ENCODE peak calls at places on chromosomes 6 and 20, in six cellular contexts. N is tibial artery, M is hepatocyte, X is tibial nerve, A is cardiac muscle cell, I is right atrium auricular region. K is an unnamed sample.

GRCh38 chr6:151430886-151431285 is 21.0 kb downstream of the RMND1 start:
- DNase-seq in X (no peak), N (peak; percentile 16), I (no peak), A (no peak), M (no peak), K (no peak)

GRCh38 chr6:35718354-35718695 is 18.5 kb upstream of the ARMC12 start:
- DNase-seq in A (no peak), M (no peak), I (no peak), N (peak; percentile 27), X (no peak), K (no peak)

GRCh38 chr6:35496851-35497570 is at the start of gene TEAD3:
- DNase-seq in N (peak; percentile 80), I (no peak), A (peak; percentile 83), M (peak; percentile 92), X (no peak), K (peak; percentile 65)

GRCh38 chr20:5650191-5650691 is 100.0 kb upstream of the SHLD1 start:
- DNase-seq in A (no peak), X (no peak), I (no peak), M (no peak), N (peak; percentile 35), K (no peak)

GRCh38 chr6:25862199-25862598 is 11.8 kb downstream of the SLC17A3 start:
- DNase-seq in I (no peak), X (no peak), M (no peak), A (no peak), N (no peak), K (no peak)

GRCh38 chr6:38169826-38170526 is 350.4 kb downstream of the ZFAND3 start:
- DNase-seq in M (no peak), N (no peak), X (no peak), I (no peak), A (no peak), K (no peak)

GRCh38 chr6:15663057-15663638 is 320 bp upstream of the DTNBP1 start:
- DNase-seq in M (no peak), N (no peak), A (peak; percentile 76), I (no peak), X (no peak), K (no peak)

GRCh38 chr6:134722429-134722828 is 227.5 kb downstream of the ALDH8A1 start:
- DNase-seq in N (no peak), A (no peak), I (no peak), X (no peak), M (no peak), K (no peak)

GRCh38 chr6:80464901-80465300 is 358.4 kb downstream of the BCKDHB start:
- DNase-seq in I (no peak), A (no peak), N (no peak), X (no peak), M (no peak), K (no peak)

GRCh38 chr6:110476046-110476849 is at the start of gene SLC22A16:
- DNase-seq in I (no peak), A (peak; percentile 29), N (no peak), X (no peak), M (no peak), K (peak; percentile 26)

GRCh38 chr6:100057941-100058340 is 63.9 kb upstream of the MCHR2 start:
- DNase-seq in N (no peak), X (no peak), M (no peak), I (no peak), A (no peak), K (no peak)

GRCh38 chr6:156718647-156719394 is 58.4 kb upstream of the ARID1B start:
- DNase-seq in N (peak; percentile 94), A (peak; percentile 58), M (peak; percentile 71), I (peak; percentile 62), X (no peak), K (no peak)

GRCh38 chr20:24746351-24746685 is 202.8 kb upstream of the CST7 start:
- DNase-seq in I (peak; percentile 47), N (peak; percentile 65), M (no peak), A (no peak), X (no peak), K (no peak)

GRCh38 chr6:11632795-11633511 is 95.4 kb downstream of the TMEM170B start:
- DNase-seq in N (no peak), X (no peak), I (no peak), A (peak; percentile 23), M (peak; percentile 16), K (no peak)

GRCh38 chr6:41002168-41002567 is 36.9 kb downstream of the UNC5CL start:
- DNase-seq in N (no peak), A (no peak), I (no peak), M (no peak), X (no peak), K (no peak)

GRCh38 chr6:5782783-5783567 is 223.8 kb downstream of the NRN1 start:
- DNase-seq in M (no peak), A (no peak), X (no peak), N (no peak), I (no peak), K (peak; percentile 82)

GRCh38 chr6:16676978-16677377 is 84.3 kb downstream of the ATXN1 start:
- DNase-seq in M (no peak), A (peak; percentile 69), X (no peak), N (no peak), I (no peak), K (no peak)

GRCh38 chr6:93423542-93423941 is 4.2 kb upstream of the EPHA7 start:
- DNase-seq in X (no peak), N (no peak), A (peak; percentile 49), I (no peak), M (peak; percentile 73), K (peak; percentile 23)

GRCh38 chr20:23453944-23454543 is 1.4 kb upstream of the CST11 start:
- DNase-seq in M (no peak), A (no peak), N (no peak), X (no peak), I (no peak), K (no peak)

GRCh38 chr20:47669157-47669425 is 116.2 kb downstream of the SULF2 start:
- DNase-seq in M (no peak), A (no peak), N (peak; percentile 50), I (no peak), X (no peak), K (no peak)

GRCh38 chr6:22754111-22754510 is 184.7 kb downstream of the HDGFL1 start:
- DNase-seq in A (no peak), I (no peak), M (no peak), X (no peak), N (no peak), K (no peak)

GRCh38 chr6:16729183-16729696 is 32.0 kb downstream of the ATXN1 start:
- DNase-seq in I (no peak), X (no peak), A (peak; percentile 74), M (peak; percentile 54), N (no peak), K (no peak)

GRCh38 chr6:57310817-57311157 is 6.6 kb upstream of the PRIM2 start:
- DNase-seq in I (no peak), M (no peak), A (no peak), N (no peak), X (no peak), K (peak; percentile 60)

GRCh38 chr20:54494303-54495006 is 19.1 kb downstream of the DOK5 start:
- DNase-seq in I (no peak), N (no peak), M (no peak), A (no peak), X (no peak), K (no peak)

GRCh38 chr20:63737940-63738686 is 1.5 kb upstream of the SLC2A4RG start:
- DNase-seq in N (peak; percentile 75), I (no peak), M (peak; percentile 63), A (no peak), X (no peak), K (peak; percentile 30)
- H3K4me1 ChIP-seq in N (peaks cover 41% of the 10 kb centered on the region), I (no peaks in the 10 kb centered on the region), M (peaks cover 31% of the 10 kb centered on the region), A (peaks cover 19% of the 10 kb centered on the region), X (no peaks in the 10 kb centered on the region), K (peaks cover 40% of the 10 kb centered on the region)

GRCh38 chr20:63519765-63520593 is 586 bp upstream of the PPDPF start:
- DNase-seq in N (peak; percentile 83), I (no peak), X (no peak), M (peak; percentile 80), A (no peak), K (peak; percentile 80)

GRCh38 chr20:63518946-63519764 is 1.4 kb upstream of the PPDPF start:
- DNase-seq in N (no peak), M (no peak), A (no peak), I (no peak), X (no peak), K (peak; percentile 30)

GRCh38 chr20:63518351-63518861 is 2.2 kb upstream of the PPDPF start:
- DNase-seq in X (no peak), N (no peak), I (no peak), A (no peak), M (no peak), K (peak; percentile 60)

GRCh38 chr20:63520594-63520938 is at the start of gene PPDPF:
- DNase-seq in M (peak; percentile 95), N (peak; percentile 88), I (peak; percentile 85), X (peak; percentile 70), A (peak; percentile 87), K (peak; percentile 94)

GRCh38 chr20:63517376-63518309 is 2.9 kb upstream of the PPDPF start:
- DNase-seq in N (no peak), X (no peak), A (no peak), I (no peak), M (no peak), K (no peak)
- H3K27ac ChIP-seq in N (no peak overlapping the region), X (no peak overlapping the region), A (no peak overlapping the region), I (no peak overlapping the region), M (no peak overlapping the region), K (no peak overlapping the region)

GRCh38 chr6:53418288-53418687 is 69.5 kb upstream of the ELOVL5 start:
- DNase-seq in X (no peak), N (no peak), A (no peak), I (no peak), M (no peak), K (no peak)

GRCh38 chr6:53412316-53412715 is 63.6 kb upstream of the ELOVL5 start:
- DNase-seq in I (no peak), N (no peak), M (no peak), A (no peak), X (no peak), K (no peak)

GRCh38 chr6:53413326-53413725 is 64.6 kb upstream of the ELOVL5 start:
- DNase-seq in X (no peak), A (no peak), I (no peak), M (no peak), N (no peak), K (no peak)

GRCh38 chr6:53412751-53413150 is 64.0 kb upstream of the ELOVL5 start:
- DNase-seq in A (peak; percentile 67), M (no peak), X (no peak), N (no peak), I (no peak), K (no peak)

GRCh38 chr6:53417141-53417540 is 68.4 kb upstream of the ELOVL5 start:
- DNase-seq in A (no peak), N (no peak), M (no peak), I (no peak), X (no peak), K (no peak)
- TF ChIP-seq CTCF in A (no peak), N (no peak), M (no peak), I (no peak), X (no peak), K (no peak)

GRCh38 chr20:17568972-17569471 is 853 bp upstream of the DSTN start:
- DNase-seq in A (peak; percentile 97), X (peak; percentile 72), M (peak; percentile 93), N (peak; percentile 99), I (peak; percentile 95), K (peak; percentile 93)
- H3K4me1 ChIP-seq in A (peaks cover 23% of the 10 kb centered on the region), X (no peaks in the 10 kb centered on the region), M (peaks cover 16% of the 10 kb centered on the region), N (peaks cover 24% of the 10 kb centered on the region), I (no peaks in the 10 kb centered on the region), K (peaks cover 35% of the 10 kb centered on the region)

GRCh38 chr6:166541876-166542579 is 44.5 kb downstream of the RAMACL start:
- DNase-seq in X (no peak), A (no peak), I (no peak), N (peak; percentile 24), M (no peak), K (no peak)
- H3K27ac ChIP-seq in X (no peak overlapping the region), A (no peak overlapping the region), I (no peak overlapping the region), N (no peak overlapping the region), M (no peak overlapping the region), K (peak overlapping the region; percentile 68)